ENCODE peak calls at places on chromosomes 12 and 14, in ten cellular contexts. H is A549, W is type B pancreatic cell, L is lower lobe of right lung, V is fibroblast of the aortic adventitia, O is GM12878, T is left ventricle myocardium inferior, E is pancreas, D is astrocyte of the cerebellum, A is endothelial cell of umbilical vein. C is an unnamed sample.

GRCh38 chr12:31033146-31033545 is 40.5 kb upstream of the DDX11 start:
- DNase-seq in H (no peak), L (no peak), E (no peak), O (no peak), W (no peak), T (no peak), A (no peak), V (no peak), D (no peak), C (no peak)

GRCh38 chr14:23528555-23528954 is 23.0 kb downstream of the ZFHX2 start:
- DNase-seq in V (no peak), A (no peak), O (no peak), W (no peak), T (no peak), H (no peak), L (no peak), D (no peak), E (no peak), C (no peak)

GRCh38 chr14:88604213-88604612 is 41.4 kb downstream of the ZC3H14 start:
- DNase-seq in A (no peak), V (no peak), T (no peak), H (no peak), W (no peak), O (no peak), E (no peak), D (no peak), L (no peak), C (no peak)

GRCh38 chr14:103099081-103099732 is 4.7 kb downstream of the EXOC3L4 start:
- DNase-seq in H (peak; percentile 75), E (no peak), O (no peak), D (no peak), W (no peak), V (no peak), L (no peak), T (no peak), A (no peak), C (peak; percentile 22)

GRCh38 chr12:1350055-1350933 is 244.1 kb downstream of the FBXL14 start:
- DNase-seq in A (no peak), V (peak; percentile 69), O (no peak), E (no peak), W (no peak), L (no peak), T (no peak), H (peak; percentile 54), D (peak; percentile 79), C (no peak)

GRCh38 chr14:63343878-63344277 is 25.1 kb upstream of the GPHB5 start:
- DNase-seq in H (no peak), O (no peak), E (no peak), D (no peak), A (peak; percentile 83), V (peak; percentile 6), T (no peak), L (no peak), W (no peak), C (no peak)

GRCh38 chr12:102388469-102388868 is 91.9 kb downstream of the IGF1 start:
- DNase-seq in T (no peak), A (no peak), W (no peak), V (no peak), O (no peak), E (no peak), L (no peak), D (no peak), H (no peak), C (no peak)

GRCh38 chr12:63668028-63668799 is at the start of gene DPY19L2:
- DNase-seq in E (peak; percentile 72), L (peak; percentile 57), V (peak; percentile 58), H (peak; percentile 91), W (peak; percentile 85), O (no peak), T (peak; percentile 84), D (peak; percentile 8), A (peak; percentile 47), C (peak; percentile 85)

GRCh38 chr12:77342275-77342674 is 276.9 kb upstream of the E2F7 start:
- DNase-seq in A (no peak), O (no peak), T (no peak), L (no peak), V (no peak), H (no peak), E (no peak), W (no peak), D (no peak), C (no peak)

GRCh38 chr14:55052259-55052930 is 948 bp downstream of the MAPK1IP1L start:
- DNase-seq in D (no peak), T (no peak), A (no peak), V (peak; percentile 59), L (no peak), H (no peak), E (no peak), O (no peak), W (no peak), C (no peak)

GRCh38 chr14:95185452-95186392 is 28.4 kb upstream of the DICER1 start:
- DNase-seq in A (peak; percentile 78), W (no peak), H (no peak), V (peak; percentile 53), T (peak; percentile 61), L (peak; percentile 67), E (peak; percentile 36), D (no peak), O (no peak), C (no peak)

GRCh38 chr12:6425588-6426531 is 18.9 kb upstream of the CD27 start:
- DNase-seq in T (no peak), A (no peak), E (no peak), O (no peak), H (peak; percentile 40), W (peak; percentile 62), L (no peak), D (no peak), V (no peak), C (no peak)

GRCh38 chr12:132146098-132146497 is 1.8 kb downstream of the NOC4L start:
- DNase-seq in O (no peak), A (no peak), V (no peak), H (no peak), T (no peak), D (no peak), L (no peak), E (no peak), W (no peak), C (no peak)

GRCh38 chr12:112167728-112168525 is 42.6 kb downstream of the TRAFD1 start:
- DNase-seq in O (no peak), L (no peak), H (no peak), V (no peak), E (no peak), T (no peak), D (no peak), A (no peak), W (no peak), C (no peak)

GRCh38 chr14:83887871-83888270 is 1642.1 kb upstream of the FLRT2 start:
- DNase-seq in D (no peak), H (no peak), W (no peak), A (no peak), T (no peak), O (no peak), E (no peak), L (no peak), V (no peak), C (no peak)

GRCh38 chr12:84131076-84131475 is 781.5 kb downstream of the SLC6A15 start:
- DNase-seq in V (peak; percentile 41), A (no peak), W (no peak), L (no peak), E (no peak), O (no peak), H (peak; percentile 14), D (peak; percentile 0), T (no peak), C (no peak)

DNA sequence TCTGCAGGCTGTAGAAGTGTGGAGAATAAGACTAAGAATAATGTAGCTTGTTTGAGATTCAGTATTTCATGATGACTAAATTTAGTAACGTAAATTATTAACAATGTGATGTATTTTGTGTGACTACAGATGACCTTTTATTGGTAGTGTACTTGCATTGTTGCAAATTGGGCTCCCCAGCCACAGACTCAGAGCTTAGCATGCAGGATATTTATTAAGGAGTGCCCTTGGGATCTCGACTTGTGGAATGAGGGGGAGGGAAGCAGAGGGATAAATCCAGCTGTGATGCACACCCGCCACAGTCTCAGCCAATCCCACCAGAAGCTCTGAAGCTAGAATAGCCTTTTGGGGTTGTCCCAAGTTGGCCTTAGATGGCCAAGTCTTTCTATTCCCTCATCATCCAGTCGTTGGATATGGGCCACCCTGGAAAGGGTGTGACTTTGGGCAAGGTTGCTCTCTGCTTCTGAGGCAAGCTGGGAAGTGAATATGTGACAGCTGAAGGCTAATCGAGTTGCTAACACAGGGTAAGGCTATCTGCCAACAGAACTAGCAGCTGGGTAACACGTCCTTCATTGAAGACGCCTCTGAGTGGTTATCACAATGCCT is 42.1 kb upstream of the USP44 start:
- DNase-seq in W (no peak), H (peak; percentile 60), L (no peak), T (peak; percentile 72), O (no peak), V (peak; percentile 65), A (no peak), D (no peak), E (peak; percentile 36), C (no peak)
- TF ChIP-seq CTCF in W (no peak), H (no peak), L (no peak), T (no peak), O (no peak), V (no peak), A (no peak), D (no peak), E (no peak), C (no peak)

GRCh38 chr12:57476162-57476992 is 3.3 kb downstream of the ARHGAP9 start:
- DNase-seq in T (no peak), D (no peak), W (no peak), L (peak; percentile 77), O (no peak), H (no peak), V (no peak), A (no peak), E (no peak), C (no peak)
- TF ChIP-seq CTCF in T (no peak), D (no peak), W (peak; percentile 35), L (peak; percentile 36), O (peak; percentile 48), H (no peak), V (no peak), A (peak; percentile 27), E (no peak), C (peak; percentile 15)

GRCh38 chr12:14394317-14395058 is 29.0 kb downstream of the ATF7IP start:
- DNase-seq in E (peak; percentile 37), O (peak; percentile 65), D (peak; percentile 77), W (no peak), A (peak; percentile 63), T (no peak), V (peak; percentile 85), H (peak; percentile 83), L (no peak), C (peak; percentile 4)
- TF ChIP-seq CTCF in E (no peak), O (no peak), D (no peak), W (peak; percentile 68), A (no peak), T (peak; percentile 44), V (peak; percentile 9), H (no peak), L (no peak), C (no peak)

GRCh38 chr12:56126732-56127239 is 1.3 kb upstream of the ESYT1 start:
- DNase-seq in E (no peak), L (no peak), V (no peak), W (no peak), A (peak; percentile 26), O (no peak), D (no peak), T (no peak), H (no peak), C (no peak)
- TF ChIP-seq CTCF in E (no peak), L (no peak), V (no peak), W (no peak), A (no peak), O (no peak), D (no peak), T (no peak), H (no peak), C (no peak)

C was measured in nephron progenitor cell.